ENCODE peak calls at places on chromosomes 6 and 20, in four cellular contexts. J is GM13976, O is cardiac fibroblast, A is ACHN. D is an unnamed sample.

GRCh38 chr6:132063738-132064137 is 112.6 kb upstream of the CCN2 start:
- DNase-seq in J (no peak), O (peak), A (no peak), D (peak)

GRCh38 chr6:5025911-5026819 is 22.3 kb upstream of the RPP40 start:
- DNase-seq in J (no peak), O (peak), A (no peak), D (no peak)

GRCh38 chr20:884983-885952 is 30.9 kb downstream of the ANGPT4 start:
- DNase-seq in J (no peak), O (peak), A (peak), D (no peak)

GRCh38 chr20:13644010-13644409 is 5.3 kb upstream of the TASP1 start:
- DNase-seq in J (no peak), O (peak), A (no peak), D (no peak)

GRCh38 chr6:2684059-2684749 is 66.5 kb downstream of the MYLK4 start:
- DNase-seq in J (no peak), O (peak), A (no peak), D (peak)

GRCh38 chr6:21856096-21856825 is 262.7 kb downstream of the SOX4 start:
- DNase-seq in J (no peak), O (peak), A (no peak), D (peak)

GRCh38 chr6:43849844-43850243 is 79.8 kb downstream of the VEGFA start:
- DNase-seq in J (no peak), O (no peak), A (no peak), D (no peak)

GRCh38 chr6:5302995-5303622 is 41.8 kb downstream of the FARS2 start:
- DNase-seq in J (peak), O (peak), A (peak), D (peak)

GRCh38 chr6:3527797-3528067 is 70.9 kb upstream of the SLC22A23 start:
- DNase-seq in J (no peak), O (no peak), A (no peak), D (no peak)

GRCh38 chr6:93407186-93407585 is 12.2 kb downstream of the EPHA7 start:
- DNase-seq in J (no peak), O (peak), A (no peak), D (no peak)

GRCh38 chr20:22562620-22563019 is 21.8 kb downstream of the FOXA2 start:
- DNase-seq in J (no peak), O (no peak), A (no peak), D (no peak)

GRCh38 chr6:152086223-152086873 is 278.9 kb downstream of the ESR1 start:
- DNase-seq in J (no peak), O (no peak), A (no peak), D (no peak)

GRCh38 chr6:1798303-1798964 is 188.7 kb downstream of the FOXC1 start:
- DNase-seq in J (no peak), O (peak), A (no peak), D (no peak)

GRCh38 chr6:170575250-170575649 is 9.2 kb downstream of the PDCD2 start:
- DNase-seq in J (no peak), O (peak), A (peak), D (no peak)

GRCh38 chr20:728022-728944 is 40.0 kb downstream of the SLC52A3 start:
- DNase-seq in J (peak), O (peak), A (peak), D (peak)

GRCh38 chr6:158622545-158623190 is 21.9 kb downstream of the DYNLT1 start:
- DNase-seq in J (peak), O (no peak), A (no peak), D (no peak)

GRCh38 chr20:58116505-58116904 is 111.9 kb downstream of the ANKRD60 start:
- DNase-seq in J (no peak), O (no peak), A (no peak), D (no peak)

GRCh38 chr20:61535536-61535935 is 283.5 kb downstream of the CDH4 start:
- DNase-seq in J (no peak), O (no peak), A (no peak), D (no peak)

GRCh38 chr6:4888841-4889240 is 112.6 kb downstream of the CDYL start:
- DNase-seq in J (no peak), O (peak), A (no peak), D (peak)

GRCh38 chr6:63676412-63677114 is 41.0 kb downstream of the PHF3 start:
- DNase-seq in J (no peak), O (peak), A (no peak), D (peak)

GRCh38 chr20:36808317-36809257 is 35.0 kb upstream of the DSN1 start:
- DNase-seq in J (peak), O (peak), A (peak), D (peak)

GRCh38 chr6:156033598-156033997 is 578.0 kb upstream of the NOX3 start:
- DNase-seq in J (no peak), O (no peak), A (no peak), D (no peak)